ENCODE peak calls at places on chromosomes 13 and 19, in nine cellular contexts. One of them, this sample, is unnamed.

GRCh38 chr13:99392126-99392805 is 85.1 kb upstream of the GPR183 start:
- ATAC-seq in A549: no peak
- ATAC-seq in Right ventricle myocardium superior: no peak
- ATAC-seq in stimulated activated effector memory CD8-positive, alpha-beta T cell treated with anti-CD3 and anti-CD28 coated beads, Interleukin-12 subunit alpha, Interleukin-12 subunit beta, amount 100 ng/mL, for 72 hours: no peak
- ATAC-seq in right cardiac atrium: no peak
- ATAC-seq in central memory CD8-positive, alpha-beta T cell: no peak
- ATAC-seq in HepG2: no peak
- ATAC-seq in left cardiac atrium: no peak
- ATAC-seq in CD8-positive, alpha-beta T cell: no peak
- ATAC-seq in this sample: no peak

GRCh38 chr19:45781282-45782161 is 768 bp downstream of the DMPK start:
- ATAC-seq in A549: peak; percentile 45
- ATAC-seq in Right ventricle myocardium superior: peak; percentile 1
- ATAC-seq in stimulated activated effector memory CD8-positive, alpha-beta T cell treated with anti-CD3 and anti-CD28 coated beads, Interleukin-12 subunit alpha, Interleukin-12 subunit beta, amount 100 ng/mL, for 72 hours: no peak
- ATAC-seq in right cardiac atrium: peak; percentile 0
- ATAC-seq in central memory CD8-positive, alpha-beta T cell: no peak
- ATAC-seq in HepG2: peak; percentile 52
- ATAC-seq in left cardiac atrium: peak; percentile 3
- ATAC-seq in CD8-positive, alpha-beta T cell: no peak
- ATAC-seq in this sample: no peak

GRCh38 chr13:29936961-29937360 is 86.5 kb upstream of the UBL3 start:
- ATAC-seq in A549: no peak
- ATAC-seq in Right ventricle myocardium superior: no peak
- ATAC-seq in stimulated activated effector memory CD8-positive, alpha-beta T cell treated with anti-CD3 and anti-CD28 coated beads, Interleukin-12 subunit alpha, Interleukin-12 subunit beta, amount 100 ng/mL, for 72 hours: no peak
- ATAC-seq in right cardiac atrium: no peak
- ATAC-seq in central memory CD8-positive, alpha-beta T cell: no peak
- ATAC-seq in HepG2: no peak
- ATAC-seq in left cardiac atrium: no peak
- ATAC-seq in CD8-positive, alpha-beta T cell: no peak
- ATAC-seq in this sample: no peak

GRCh38 chr13:27264648-27265047 is 6.0 kb upstream of the RASL11A start:
- ATAC-seq in A549: no peak
- ATAC-seq in Right ventricle myocardium superior: no peak
- ATAC-seq in stimulated activated effector memory CD8-positive, alpha-beta T cell treated with anti-CD3 and anti-CD28 coated beads, Interleukin-12 subunit alpha, Interleukin-12 subunit beta, amount 100 ng/mL, for 72 hours: no peak
- ATAC-seq in right cardiac atrium: no peak
- ATAC-seq in central memory CD8-positive, alpha-beta T cell: no peak
- ATAC-seq in HepG2: no peak
- ATAC-seq in left cardiac atrium: no peak
- ATAC-seq in CD8-positive, alpha-beta T cell: no peak
- ATAC-seq in this sample: no peak

GRCh38 chr19:2695288-2695866 is 7.1 kb downstream of the GNG7 start:
- ATAC-seq in A549: no peak
- ATAC-seq in Right ventricle myocardium superior: peak; percentile 86
- ATAC-seq in stimulated activated effector memory CD8-positive, alpha-beta T cell treated with anti-CD3 and anti-CD28 coated beads, Interleukin-12 subunit alpha, Interleukin-12 subunit beta, amount 100 ng/mL, for 72 hours: no peak
- ATAC-seq in right cardiac atrium: peak; percentile 74
- ATAC-seq in central memory CD8-positive, alpha-beta T cell: no peak
- ATAC-seq in HepG2: no peak
- ATAC-seq in left cardiac atrium: peak; percentile 80
- ATAC-seq in CD8-positive, alpha-beta T cell: no peak
- ATAC-seq in this sample: no peak

GRCh38 chr13:102584423-102584822 is 12.4 kb upstream of the TPP2 start:
- ATAC-seq in A549: no peak
- ATAC-seq in Right ventricle myocardium superior: peak; percentile 73
- ATAC-seq in stimulated activated effector memory CD8-positive, alpha-beta T cell treated with anti-CD3 and anti-CD28 coated beads, Interleukin-12 subunit alpha, Interleukin-12 subunit beta, amount 100 ng/mL, for 72 hours: no peak
- ATAC-seq in right cardiac atrium: peak; percentile 30
- ATAC-seq in central memory CD8-positive, alpha-beta T cell: no peak
- ATAC-seq in HepG2: no peak
- ATAC-seq in left cardiac atrium: no peak
- ATAC-seq in CD8-positive, alpha-beta T cell: no peak
- ATAC-seq in this sample: no peak

GRCh38 chr19:5838437-5839311 is 828 bp downstream of the FUT6 start:
- ATAC-seq in A549: peak; percentile 28
- ATAC-seq in Right ventricle myocardium superior: no peak
- ATAC-seq in stimulated activated effector memory CD8-positive, alpha-beta T cell treated with anti-CD3 and anti-CD28 coated beads, Interleukin-12 subunit alpha, Interleukin-12 subunit beta, amount 100 ng/mL, for 72 hours: no peak
- ATAC-seq in right cardiac atrium: no peak
- ATAC-seq in central memory CD8-positive, alpha-beta T cell: no peak
- ATAC-seq in HepG2: peak; percentile 51
- ATAC-seq in left cardiac atrium: no peak
- ATAC-seq in CD8-positive, alpha-beta T cell: no peak
- ATAC-seq in this sample: no peak

GRCh38 chr13:50230365-50230978 is 215.2 kb downstream of the KCNRG start:
- ATAC-seq in A549: no peak
- ATAC-seq in Right ventricle myocardium superior: peak; percentile 72
- ATAC-seq in stimulated activated effector memory CD8-positive, alpha-beta T cell treated with anti-CD3 and anti-CD28 coated beads, Interleukin-12 subunit alpha, Interleukin-12 subunit beta, amount 100 ng/mL, for 72 hours: peak; percentile 25
- ATAC-seq in right cardiac atrium: peak; percentile 81
- ATAC-seq in central memory CD8-positive, alpha-beta T cell: peak; percentile 45
- ATAC-seq in HepG2: peak; percentile 69
- ATAC-seq in left cardiac atrium: peak; percentile 79
- ATAC-seq in CD8-positive, alpha-beta T cell: no peak
- ATAC-seq in this sample: peak; percentile 4

GRCh38 chr19:35417713-35418534 is 30.1 kb upstream of the FFAR2 start:
- ATAC-seq in A549: no peak
- ATAC-seq in Right ventricle myocardium superior: no peak
- ATAC-seq in stimulated activated effector memory CD8-positive, alpha-beta T cell treated with anti-CD3 and anti-CD28 coated beads, Interleukin-12 subunit alpha, Interleukin-12 subunit beta, amount 100 ng/mL, for 72 hours: no peak
- ATAC-seq in right cardiac atrium: no peak
- ATAC-seq in central memory CD8-positive, alpha-beta T cell: no peak
- ATAC-seq in HepG2: no peak
- ATAC-seq in left cardiac atrium: no peak
- ATAC-seq in CD8-positive, alpha-beta T cell: no peak
- ATAC-seq in this sample: no peak

GRCh38 chr13:101554420-101555125 is 102.1 kb downstream of the ITGBL1 start:
- ATAC-seq in A549: no peak
- ATAC-seq in Right ventricle myocardium superior: no peak
- ATAC-seq in stimulated activated effector memory CD8-positive, alpha-beta T cell treated with anti-CD3 and anti-CD28 coated beads, Interleukin-12 subunit alpha, Interleukin-12 subunit beta, amount 100 ng/mL, for 72 hours: peak; percentile 44
- ATAC-seq in right cardiac atrium: no peak
- ATAC-seq in central memory CD8-positive, alpha-beta T cell: no peak
- ATAC-seq in HepG2: no peak
- ATAC-seq in left cardiac atrium: no peak
- ATAC-seq in CD8-positive, alpha-beta T cell: no peak
- ATAC-seq in this sample: no peak

GRCh38 chr19:14066139-14066538 is 4.3 kb upstream of the PALM3 start:
- ATAC-seq in A549: no peak
- ATAC-seq in Right ventricle myocardium superior: no peak
- ATAC-seq in stimulated activated effector memory CD8-positive, alpha-beta T cell treated with anti-CD3 and anti-CD28 coated beads, Interleukin-12 subunit alpha, Interleukin-12 subunit beta, amount 100 ng/mL, for 72 hours: no peak
- ATAC-seq in right cardiac atrium: no peak
- ATAC-seq in central memory CD8-positive, alpha-beta T cell: no peak
- ATAC-seq in HepG2: no peak
- ATAC-seq in left cardiac atrium: no peak
- ATAC-seq in CD8-positive, alpha-beta T cell: no peak
- ATAC-seq in this sample: no peak

This sample was measured in activated T-helper 17 cell treated with anti-CD3 and anti-CD28 coated beads, Interleukin-2, amount 50 U/mL, for 72 hours.